ENCODE peak calls at places on chromosome 11, in five cellular contexts. E is PC-3, G is glutamatergic neuron, Z is mesothelial cell of epicardium, H is kidney. S is an unnamed sample.
A peak's percentile ranks its signal among the peaks of the same experiment; 100 is the strongest.

GRCh38 chr11:45097721-45098493 is 48.5 kb upstream of the PRDM11 start:
- DNase-seq in Z (peak; percentile 78), G (no peak), E (peak; percentile 49), H (peak; percentile 56), S (no peak)

GRCh38 chr11:30949838-30950237 is 363.7 kb upstream of the MPPED2 start:
- DNase-seq in G (no peak), Z (no peak), H (no peak), E (no peak), S (no peak)

GRCh38 chr11:111776398-111777093 is 10.4 kb upstream of the PPP2R1B start:
- DNase-seq in G (no peak), E (no peak), H (no peak), Z (no peak), S (no peak)

GRCh38 chr11:109123811-109124787 is 297.9 kb upstream of the C11orf87 start:
- DNase-seq in H (no peak), G (no peak), E (no peak), Z (no peak), S (no peak)

GRCh38 chr11:81237139-81237538 is 1496.5 kb downstream of the FAM181B start:
- DNase-seq in Z (no peak), G (no peak), E (peak; percentile 76), H (no peak), S (no peak)

GRCh38 chr11:76238551-76238950 is 32.2 kb upstream of the WNT11 start:
- DNase-seq in Z (no peak), E (no peak), G (no peak), H (peak; percentile 53), S (no peak)

GRCh38 chr11:6568191-6568918 is 35.1 kb downstream of the RRP8 start:
- DNase-seq in H (peak; percentile 53), Z (no peak), E (peak; percentile 77), G (no peak), S (no peak)

GRCh38 chr11:119337581-119338317 is 2.9 kb downstream of the C1QTNF5 start:
- DNase-seq in H (peak; percentile 64), E (no peak), Z (peak; percentile 46), G (peak; percentile 33), S (no peak)

GRCh38 chr11:115656684-115657083 is 152.5 kb upstream of the CADM1 start:
- DNase-seq in G (no peak), E (no peak), Z (no peak), H (no peak), S (no peak)

GRCh38 chr11:19079643-19080440 is 19.3 kb upstream of the MRGPRX2 start:
- DNase-seq in E (peak; percentile 96), H (no peak), Z (no peak), G (no peak), S (no peak)

GRCh38 chr11:103649401-103649895 is 387.0 kb upstream of the DDI1 start:
- DNase-seq in H (no peak), G (no peak), Z (no peak), E (no peak), S (no peak)

GRCh38 chr11:46183819-46184218 is 62.6 kb upstream of the PHF21A start:
- DNase-seq in H (no peak), E (peak; percentile 90), G (no peak), Z (no peak), S (no peak)

GRCh38 chr11:57936050-57936418 is 87.6 kb upstream of the OR9Q1 start:
- DNase-seq in Z (no peak), E (peak; percentile 71), G (no peak), H (no peak), S (no peak)

GRCh38 chr11:36383200-36383599 is 87.1 kb downstream of the PRR5L start:
- DNase-seq in H (no peak), G (no peak), E (no peak), Z (no peak), S (no peak)

GRCh38 chr11:33373636-33374035 is 116.5 kb downstream of the HIPK3 start:
- DNase-seq in H (no peak), G (no peak), E (peak; percentile 27), Z (no peak), S (no peak)

GRCh38 chr11:126163074-126163700 is 48.3 kb downstream of the RPUSD4 start:
- DNase-seq in H (no peak), E (peak; percentile 39), Z (no peak), G (peak; percentile 67), S (no peak)

GRCh38 chr11:110279881-110280280 is 16.5 kb downstream of the RDX start:
- DNase-seq in H (no peak), G (no peak), E (no peak), Z (no peak), S (no peak)

GRCh38 chr11:103279821-103280220 is 170.6 kb downstream of the DYNC2H1 start:
- DNase-seq in E (peak; percentile 63), G (no peak), Z (no peak), H (no peak), S (no peak)

GRCh38 chr11:61004037-61004641 is 32.7 kb downstream of the CD6 start:
- DNase-seq in E (no peak), H (peak; percentile 53), G (no peak), Z (peak; percentile 44), S (no peak)

GRCh38 chr11:11135820-11136476 is 217.1 kb downstream of the CSNK2A3 start:
- DNase-seq in H (no peak), Z (no peak), E (peak; percentile 64), G (no peak), S (no peak)
- TF ChIP-seq CTCF in H (no peak), Z (no peak), E (no peak), G (no peak), S (no peak)

DNA sequence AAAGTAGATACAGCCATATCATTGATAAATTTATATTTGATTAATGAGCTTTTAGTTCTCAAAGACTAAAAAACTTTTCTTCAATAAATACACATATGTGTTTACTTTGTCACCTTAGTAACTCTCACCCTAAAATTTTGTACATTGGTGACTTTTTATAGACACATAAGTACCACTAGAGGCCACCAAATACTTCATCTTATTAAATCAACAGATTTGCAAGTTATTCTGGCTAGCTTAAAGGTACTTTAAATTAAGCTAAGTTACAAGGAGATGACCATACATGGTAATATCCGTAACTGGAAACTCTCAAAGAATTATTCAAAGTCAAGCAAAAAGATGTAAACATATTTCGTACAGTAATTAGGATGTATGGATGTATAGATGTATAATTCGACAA is 112.2 kb downstream of the SBF2 start:
- DNase-seq in E (peak; percentile 64), Z (no peak), H (no peak), G (no peak), S (no peak)
- TF ChIP-seq CTCF in E (peak; percentile 64), Z (no peak), H (peak; percentile 18), G (peak; percentile 15), S (no peak)

GRCh38 chr11:11789735-11790369 is 51.9 kb upstream of the USP47 start:
- DNase-seq in G (peak; percentile 31), Z (no peak), E (peak; percentile 44), H (no peak), S (no peak)
- TF ChIP-seq CTCF in G (peak; percentile 76), Z (peak; percentile 78), E (peak; percentile 81), H (no peak), S (peak; percentile 57)

DNA sequence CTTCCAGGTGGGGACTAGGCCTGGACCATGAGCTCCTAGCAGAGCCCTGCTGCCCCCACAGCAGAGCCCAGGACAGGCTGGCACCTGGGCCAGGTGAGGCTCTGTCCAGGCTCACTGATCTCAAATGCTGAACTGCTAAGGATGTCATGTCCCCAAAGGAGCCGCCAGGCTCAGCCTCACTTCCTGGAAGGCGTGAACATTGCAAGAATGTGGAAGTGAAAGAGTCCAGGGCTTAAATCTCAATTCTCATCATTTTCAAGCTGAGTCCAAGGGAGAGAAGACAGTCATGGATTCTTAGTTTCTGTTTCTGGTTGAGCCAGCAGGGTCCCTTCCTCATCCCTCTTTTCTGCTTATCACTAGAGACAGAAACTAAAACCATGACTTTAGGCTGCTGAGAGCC is 5.0 kb downstream of the ASCL2 start:
- DNase-seq in H (no peak), Z (no peak), G (no peak), E (no peak), S (peak; percentile 77)
- TF ChIP-seq CTCF in H (no peak), Z (no peak), G (no peak), E (no peak), S (no peak)

GRCh38 chr11:95544095-95544795 is 245.3 kb downstream of the FAM76B start:
- DNase-seq in G (no peak), H (no peak), Z (no peak), E (peak; percentile 35), S (no peak)

GRCh38 chr11:95547974-95548373 is 241.6 kb downstream of the FAM76B start:
- DNase-seq in G (no peak), E (no peak), Z (no peak), H (no peak), S (no peak)

GRCh38 chr11:95547186-95547585 is 242.4 kb downstream of the FAM76B start:
- DNase-seq in H (no peak), G (no peak), E (no peak), Z (no peak), S (no peak)

GRCh38 chr11:95542868-95543551 is 246.6 kb downstream of the FAM76B start:
- DNase-seq in G (no peak), Z (no peak), E (no peak), H (no peak), S (no peak)

DNA sequence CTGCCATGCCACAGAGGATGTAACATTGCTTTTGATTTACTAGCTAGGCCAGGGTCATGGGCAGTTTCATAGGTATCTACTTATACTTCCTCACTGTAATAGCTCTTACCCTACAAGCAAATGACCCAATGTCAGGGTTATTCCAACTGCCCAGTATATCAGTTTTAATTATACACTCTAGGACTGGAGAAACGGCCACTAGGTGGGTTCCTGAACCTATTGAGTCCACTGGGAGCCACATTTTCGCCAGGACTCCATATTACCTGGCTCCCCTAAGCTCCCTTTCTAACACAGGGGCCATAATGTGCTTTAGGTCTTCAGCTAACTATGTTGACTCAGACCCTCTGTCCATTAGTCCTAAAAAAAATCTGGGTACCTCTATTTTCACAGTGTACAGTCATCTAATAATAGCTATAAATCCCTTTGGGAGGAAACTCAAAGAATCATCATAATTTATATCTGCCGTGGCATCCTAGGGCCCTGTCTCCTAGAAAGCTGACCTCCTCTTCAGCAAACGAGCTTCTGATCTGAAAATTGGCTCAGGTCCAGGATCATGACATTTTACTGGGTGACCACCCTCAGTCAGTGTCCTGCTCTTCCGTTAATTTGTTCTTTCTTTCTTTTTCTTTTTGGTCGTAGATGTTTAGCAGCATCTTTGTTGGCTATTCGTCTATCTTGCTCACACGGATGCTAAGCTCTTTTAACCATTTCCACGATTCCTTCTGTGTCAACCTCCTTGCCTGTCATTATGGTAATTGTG is 244.3 kb downstream of the FAM76B start:
- DNase-seq in E (no peak), Z (no peak), G (no peak), H (no peak), S (no peak)
- TF ChIP-seq CTCF in E (peak; percentile 32), Z (no peak), G (no peak), H (no peak), S (no peak)

DNA sequence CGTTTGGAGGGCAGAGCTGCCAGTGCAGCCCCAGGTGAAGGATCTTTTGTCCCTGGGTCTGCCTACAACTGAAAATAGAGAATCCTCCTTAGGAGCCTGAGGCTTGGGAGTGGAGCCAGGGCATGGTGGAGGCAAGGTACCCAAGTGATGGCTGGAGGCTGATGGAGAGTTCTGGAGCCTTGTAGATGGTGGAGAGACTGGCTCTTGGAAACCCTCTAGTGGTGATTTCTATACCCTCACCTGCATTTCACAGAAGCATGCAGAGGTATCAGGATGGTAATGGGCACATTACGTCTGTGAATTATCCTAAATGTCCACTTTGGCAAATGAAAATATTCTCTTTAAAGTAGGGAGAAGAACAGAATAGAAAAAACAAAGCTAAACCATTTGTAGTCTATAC is 44.4 kb downstream of the INSC start:
- DNase-seq in H (no peak), G (no peak), Z (no peak), E (peak; percentile 17), S (no peak)
- TF ChIP-seq CTCF in H (peak; percentile 9), G (peak; percentile 58), Z (no peak), E (peak; percentile 49), S (peak; percentile 19)